ENCODE peak calls at places on chromosome 17, in nine cellular contexts. One of them, this sample, is unnamed.

GRCh38 chr17:52297230-52298010 is 138.9 kb upstream of the CA10 start:
- DNase-seq in AG04450: no peak
- DNase-seq in endodermal cell: no peak
- DNase-seq in MCF 10A: peak; percentile 50
- DNase-seq in HFFc6: no peak
- DNase-seq in progenitor cell of endocrine pancreas: no peak
- DNase-seq in HFF-Myc: no peak
- DNase-seq in nephron progenitor cell: no peak
- DNase-seq in PC-9: no peak
- DNase-seq in this sample: no peak

GRCh38 chr17:80899402-80900268 is 92.0 kb upstream of the CHMP6 start:
- DNase-seq in nephron progenitor cell: peak; percentile 47
- DNase-seq in HFF-Myc: no peak
- DNase-seq in HFFc6: no peak
- DNase-seq in AG04450: no peak
- DNase-seq in MCF 10A: peak; percentile 85
- DNase-seq in progenitor cell of endocrine pancreas: no peak
- DNase-seq in PC-9: peak; percentile 23
- DNase-seq in endodermal cell: peak; percentile 96
- DNase-seq in this sample: no peak

GRCh38 chr17:34706029-34706428 is 126.6 kb downstream of the TMEM132E start:
- DNase-seq in PC-9: peak; percentile 13
- DNase-seq in HFFc6: no peak
- DNase-seq in HFF-Myc: no peak
- DNase-seq in nephron progenitor cell: peak; percentile 82
- DNase-seq in endodermal cell: peak; percentile 89
- DNase-seq in progenitor cell of endocrine pancreas: peak; percentile 46
- DNase-seq in AG04450: no peak
- DNase-seq in MCF 10A: peak; percentile 13
- DNase-seq in this sample: peak; percentile 71

GRCh38 chr17:60524463-60525346 is 1.3 kb downstream of the APPBP2 start:
- DNase-seq in AG04450: no peak
- DNase-seq in progenitor cell of endocrine pancreas: no peak
- DNase-seq in HFFc6: no peak
- DNase-seq in endodermal cell: peak; percentile 20
- DNase-seq in PC-9: no peak
- DNase-seq in nephron progenitor cell: no peak
- DNase-seq in HFF-Myc: no peak
- DNase-seq in MCF 10A: peak; percentile 19
- DNase-seq in this sample: no peak

GRCh38 chr17:66540131-66540781 is 237.8 kb downstream of the PRKCA start:
- DNase-seq in HFF-Myc: no peak
- DNase-seq in MCF 10A: no peak
- DNase-seq in PC-9: no peak
- DNase-seq in nephron progenitor cell: peak; percentile 37
- DNase-seq in endodermal cell: peak; percentile 77
- DNase-seq in HFFc6: peak; percentile 80
- DNase-seq in progenitor cell of endocrine pancreas: no peak
- DNase-seq in AG04450: peak; percentile 62
- DNase-seq in this sample: no peak

GRCh38 chr17:40486513-40487370 is 14.7 kb downstream of the TNS4 start:
- DNase-seq in progenitor cell of endocrine pancreas: no peak
- DNase-seq in MCF 10A: peak; percentile 95
- DNase-seq in HFFc6: peak; percentile 53
- DNase-seq in AG04450: peak; percentile 63
- DNase-seq in endodermal cell: no peak
- DNase-seq in PC-9: no peak
- DNase-seq in HFF-Myc: no peak
- DNase-seq in nephron progenitor cell: no peak
- DNase-seq in this sample: no peak

GRCh38 chr17:53032861-53033271 is 789.9 kb upstream of the KIF2B start:
- DNase-seq in PC-9: peak; percentile 4
- DNase-seq in endodermal cell: peak; percentile 91
- DNase-seq in progenitor cell of endocrine pancreas: peak; percentile 30
- DNase-seq in MCF 10A: peak; percentile 65
- DNase-seq in nephron progenitor cell: peak; percentile 48
- DNase-seq in HFF-Myc: no peak
- DNase-seq in HFFc6: no peak
- DNase-seq in AG04450: no peak
- DNase-seq in this sample: no peak

GRCh38 chr17:68909066-68909465 is 46.1 kb downstream of the ABCA8 start:
- DNase-seq in progenitor cell of endocrine pancreas: no peak
- DNase-seq in endodermal cell: no peak
- DNase-seq in HFF-Myc: peak; percentile 86
- DNase-seq in HFFc6: peak; percentile 85
- DNase-seq in nephron progenitor cell: no peak
- DNase-seq in PC-9: peak; percentile 4
- DNase-seq in MCF 10A: peak; percentile 84
- DNase-seq in AG04450: peak; percentile 72
- DNase-seq in this sample: no peak

GRCh38 chr17:82502207-82502606 is 17.3 kb upstream of the FOXK2 start:
- DNase-seq in nephron progenitor cell: no peak
- DNase-seq in HFFc6: no peak
- DNase-seq in AG04450: no peak
- DNase-seq in MCF 10A: peak; percentile 86
- DNase-seq in endodermal cell: no peak
- DNase-seq in PC-9: no peak
- DNase-seq in HFF-Myc: no peak
- DNase-seq in progenitor cell of endocrine pancreas: no peak
- DNase-seq in this sample: no peak

GRCh38 chr17:39461911-39462641 is 790 bp downstream of the CDK12 start:
- DNase-seq in HFF-Myc: no peak
- DNase-seq in MCF 10A: no peak
- DNase-seq in HFFc6: peak; percentile 9
- DNase-seq in PC-9: no peak
- DNase-seq in progenitor cell of endocrine pancreas: no peak
- DNase-seq in endodermal cell: peak; percentile 89
- DNase-seq in AG04450: no peak
- DNase-seq in nephron progenitor cell: peak; percentile 16
- DNase-seq in this sample: peak; percentile 41

GRCh38 chr17:15893333-15894024 is 51.5 kb upstream of the ADORA2B start:
- DNase-seq in HFF-Myc: no peak
- DNase-seq in AG04450: no peak
- DNase-seq in PC-9: no peak
- DNase-seq in MCF 10A: no peak
- DNase-seq in endodermal cell: no peak
- DNase-seq in HFFc6: no peak
- DNase-seq in nephron progenitor cell: no peak
- DNase-seq in progenitor cell of endocrine pancreas: no peak
- DNase-seq in this sample: no peak

GRCh38 chr17:4444782-4445473 is 11.2 kb downstream of the SPNS3 start:
- DNase-seq in HFF-Myc: no peak
- DNase-seq in progenitor cell of endocrine pancreas: no peak
- DNase-seq in endodermal cell: no peak
- DNase-seq in HFFc6: no peak
- DNase-seq in AG04450: no peak
- DNase-seq in nephron progenitor cell: no peak
- DNase-seq in MCF 10A: peak; percentile 51
- DNase-seq in PC-9: peak; percentile 90
- DNase-seq in this sample: no peak

GRCh38 chr17:5557485-5557884 is 26.8 kb downstream of the NLRP1 start:
- DNase-seq in progenitor cell of endocrine pancreas: no peak
- DNase-seq in HFF-Myc: peak; percentile 19
- DNase-seq in PC-9: no peak
- DNase-seq in HFFc6: peak; percentile 55
- DNase-seq in MCF 10A: no peak
- DNase-seq in endodermal cell: no peak
- DNase-seq in nephron progenitor cell: no peak
- DNase-seq in AG04450: peak; percentile 7
- DNase-seq in this sample: no peak

GRCh38 chr17:3911271-3912053 is 4.8 kb downstream of the P2RX1 start:
- DNase-seq in nephron progenitor cell: no peak
- DNase-seq in MCF 10A: no peak
- DNase-seq in HFFc6: no peak
- DNase-seq in PC-9: no peak
- DNase-seq in endodermal cell: peak; percentile 72
- DNase-seq in AG04450: no peak
- DNase-seq in progenitor cell of endocrine pancreas: no peak
- DNase-seq in HFF-Myc: no peak
- DNase-seq in this sample: no peak

GRCh38 chr17:41067281-41067680 is 1.6 kb upstream of the KRTAP2-4 start:
- DNase-seq in endodermal cell: no peak
- DNase-seq in progenitor cell of endocrine pancreas: no peak
- DNase-seq in nephron progenitor cell: no peak
- DNase-seq in HFF-Myc: peak; percentile 97
- DNase-seq in HFFc6: peak; percentile 43
- DNase-seq in PC-9: no peak
- DNase-seq in MCF 10A: no peak
- DNase-seq in AG04450: peak; percentile 41
- DNase-seq in this sample: no peak

GRCh38 chr17:37050905-37051304 is 102.2 kb downstream of the AATF start:
- DNase-seq in MCF 10A: peak; percentile 13
- DNase-seq in HFF-Myc: no peak
- DNase-seq in nephron progenitor cell: no peak
- DNase-seq in AG04450: no peak
- DNase-seq in endodermal cell: peak; percentile 69
- DNase-seq in HFFc6: no peak
- DNase-seq in PC-9: no peak
- DNase-seq in progenitor cell of endocrine pancreas: no peak
- DNase-seq in this sample: no peak

DNA sequence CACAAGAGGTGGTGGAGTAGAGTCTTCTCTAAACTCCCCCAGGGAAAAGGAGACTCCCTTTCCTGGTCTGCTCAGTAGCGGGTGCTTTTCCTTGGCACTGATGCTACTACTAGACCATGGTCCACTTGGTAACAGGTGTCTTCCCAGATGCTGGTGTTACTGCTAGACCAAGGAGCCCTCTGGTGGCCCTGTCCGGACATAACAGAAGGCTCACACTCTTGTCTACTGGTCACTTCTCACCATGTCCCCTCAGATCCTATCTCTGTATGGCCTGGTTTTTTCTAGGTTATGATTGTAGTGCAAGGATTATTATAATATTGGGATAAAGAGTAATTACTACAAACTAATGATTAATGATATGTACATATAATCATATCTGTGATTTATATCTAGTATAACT is 49.7 kb upstream of the ARL4D start:
- DNase-seq in endodermal cell: peak; percentile 71
- DNase-seq in PC-9: no peak
- DNase-seq in progenitor cell of endocrine pancreas: no peak
- DNase-seq in nephron progenitor cell: no peak
- DNase-seq in HFF-Myc: no peak
- DNase-seq in AG04450: no peak
- DNase-seq in HFFc6: no peak
- DNase-seq in MCF 10A: no peak
- DNase-seq in this sample: no peak
- TF ChIP-seq CTCF in endodermal cell: peak; percentile 45
- TF ChIP-seq CTCF in PC-9: peak; percentile 21
- TF ChIP-seq CTCF in progenitor cell of endocrine pancreas: no peak
- TF ChIP-seq CTCF in nephron progenitor cell: no peak
- TF ChIP-seq CTCF in HFF-Myc: peak; percentile 18
- TF ChIP-seq CTCF in AG04450: no peak
- TF ChIP-seq CTCF in HFFc6: peak; percentile 63
- TF ChIP-seq CTCF in MCF 10A: no peak
- TF ChIP-seq CTCF in this sample: no peak

DNA sequence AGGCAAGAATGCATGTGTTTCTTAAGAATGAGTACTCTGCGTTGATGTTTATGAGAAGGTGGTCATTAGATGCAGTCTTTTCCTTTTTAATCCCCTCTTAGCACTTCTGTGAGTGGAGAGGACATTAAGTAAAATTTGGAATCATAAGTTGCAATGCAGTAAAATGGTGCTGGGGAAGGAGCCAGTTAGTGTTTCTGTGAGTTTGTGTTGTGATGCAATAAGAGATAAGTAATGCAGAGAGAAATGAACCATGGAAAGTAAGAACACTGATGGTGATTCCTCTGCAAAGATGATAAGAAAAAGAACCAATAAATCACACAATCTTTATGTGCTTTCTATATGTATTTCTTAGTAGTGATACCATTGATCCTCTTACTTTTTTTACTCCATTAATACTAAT is 20.0 kb downstream of the ABHD15 start:
- DNase-seq in HFFc6: no peak
- DNase-seq in HFF-Myc: no peak
- DNase-seq in endodermal cell: no peak
- DNase-seq in MCF 10A: no peak
- DNase-seq in AG04450: no peak
- DNase-seq in nephron progenitor cell: no peak
- DNase-seq in PC-9: no peak
- DNase-seq in progenitor cell of endocrine pancreas: no peak
- DNase-seq in this sample: no peak
- TF ChIP-seq CTCF in HFFc6: no peak
- TF ChIP-seq CTCF in HFF-Myc: no peak
- TF ChIP-seq CTCF in endodermal cell: no peak
- TF ChIP-seq CTCF in MCF 10A: no peak
- TF ChIP-seq CTCF in AG04450: no peak
- TF ChIP-seq CTCF in nephron progenitor cell: no peak
- TF ChIP-seq CTCF in PC-9: no peak
- TF ChIP-seq CTCF in progenitor cell of endocrine pancreas: no peak
- TF ChIP-seq CTCF in this sample: no peak

GRCh38 chr17:63452091-63452978 is 6.2 kb upstream of the CYB561 start:
- DNase-seq in AG04450: no peak
- DNase-seq in endodermal cell: no peak
- DNase-seq in HFFc6: no peak
- DNase-seq in nephron progenitor cell: no peak
- DNase-seq in progenitor cell of endocrine pancreas: no peak
- DNase-seq in HFF-Myc: no peak
- DNase-seq in MCF 10A: no peak
- DNase-seq in PC-9: no peak
- DNase-seq in this sample: no peak
- TF ChIP-seq CTCF in AG04450: no peak
- TF ChIP-seq CTCF in endodermal cell: no peak
- TF ChIP-seq CTCF in HFFc6: no peak
- TF ChIP-seq CTCF in nephron progenitor cell: no peak
- TF ChIP-seq CTCF in progenitor cell of endocrine pancreas: no peak
- TF ChIP-seq CTCF in HFF-Myc: no peak
- TF ChIP-seq CTCF in MCF 10A: no peak
- TF ChIP-seq CTCF in PC-9: no peak
- TF ChIP-seq CTCF in this sample: no peak

GRCh38 chr17:691423-691822 is 23.2 kb downstream of the VPS53 start:
- DNase-seq in PC-9: peak; percentile 42
- DNase-seq in MCF 10A: peak; percentile 25
- DNase-seq in AG04450: no peak
- DNase-seq in HFFc6: peak; percentile 91
- DNase-seq in endodermal cell: no peak
- DNase-seq in HFF-Myc: no peak
- DNase-seq in progenitor cell of endocrine pancreas: no peak
- DNase-seq in nephron progenitor cell: no peak
- DNase-seq in this sample: no peak

GRCh38 chr17:690346-690745 is 24.3 kb downstream of the VPS53 start:
- DNase-seq in nephron progenitor cell: peak; percentile 9
- DNase-seq in endodermal cell: no peak
- DNase-seq in AG04450: no peak
- DNase-seq in PC-9: no peak
- DNase-seq in progenitor cell of endocrine pancreas: no peak
- DNase-seq in HFF-Myc: no peak
- DNase-seq in HFFc6: no peak
- DNase-seq in MCF 10A: no peak
- DNase-seq in this sample: no peak

GRCh38 chr17:689556-690247 is 24.9 kb downstream of the VPS53 start:
- DNase-seq in AG04450: no peak
- DNase-seq in MCF 10A: no peak
- DNase-seq in HFF-Myc: no peak
- DNase-seq in endodermal cell: no peak
- DNase-seq in nephron progenitor cell: no peak
- DNase-seq in progenitor cell of endocrine pancreas: no peak
- DNase-seq in PC-9: no peak
- DNase-seq in HFFc6: no peak
- DNase-seq in this sample: no peak

GRCh38 chr17:685006-685405 is 29.6 kb downstream of the VPS53 start:
- DNase-seq in MCF 10A: no peak
- DNase-seq in AG04450: no peak
- DNase-seq in HFF-Myc: no peak
- DNase-seq in nephron progenitor cell: no peak
- DNase-seq in progenitor cell of endocrine pancreas: no peak
- DNase-seq in HFFc6: no peak
- DNase-seq in PC-9: no peak
- DNase-seq in endodermal cell: no peak
- DNase-seq in this sample: no peak

GRCh38 chr17:688100-688989 is 26.3 kb downstream of the VPS53 start:
- DNase-seq in HFFc6: no peak
- DNase-seq in progenitor cell of endocrine pancreas: no peak
- DNase-seq in endodermal cell: peak; percentile 73
- DNase-seq in HFF-Myc: no peak
- DNase-seq in AG04450: no peak
- DNase-seq in MCF 10A: peak; percentile 13
- DNase-seq in PC-9: no peak
- DNase-seq in nephron progenitor cell: no peak
- DNase-seq in this sample: no peak
- TF ChIP-seq CTCF in HFFc6: peak; percentile 52
- TF ChIP-seq CTCF in progenitor cell of endocrine pancreas: peak; percentile 35
- TF ChIP-seq CTCF in endodermal cell: peak; percentile 73
- TF ChIP-seq CTCF in HFF-Myc: peak; percentile 32
- TF ChIP-seq CTCF in AG04450: peak; percentile 30
- TF ChIP-seq CTCF in MCF 10A: no peak
- TF ChIP-seq CTCF in PC-9: no peak
- TF ChIP-seq CTCF in nephron progenitor cell: peak; percentile 30
- TF ChIP-seq CTCF in this sample: no peak

This sample was measured in mesothelial cell of epicardium.